ENCODE peak calls at places on chromosomes 3 and 15, in five cellular contexts. N is brain microvascular endothelial cell; O is stimulated activated naive CD8-positive, alpha-beta T cell treated with anti-CD3 and anti-CD28 coated beads, Interleukin-15, Interleukin-2, amounts not matched to agents 100 U/mL and 50 U/mL, for 24 hours; T is SW480; V is cardiac muscle cell. Q is an unnamed sample.
A peak's percentile ranks its signal among the peaks of the same experiment; 100 is the strongest.

GRCh38 chr3:72203613-72204349 is 418.8 kb upstream of the PROK2 start:
- DNase-seq in N (no peak), O (no peak), T (no peak), V (no peak), Q (no peak)

GRCh38 chr3:159237221-159237620 is 435.4 kb downstream of the MFSD1 start:
- DNase-seq in N (peak; percentile 32), O (no peak), T (no peak), V (no peak), Q (no peak)

GRCh38 chr15:39472661-39473657 is 107.9 kb upstream of the THBS1 start:
- DNase-seq in N (peak; percentile 92), O (no peak), T (no peak), V (peak; percentile 29), Q (no peak)

GRCh38 chr3:13579089-13579488 is 30.2 kb downstream of the FBLN2 start:
- DNase-seq in N (peak; percentile 90), O (no peak), T (peak; percentile 53), V (no peak), Q (no peak)

GRCh38 chr3:115217678-115218451 is 70.8 kb upstream of the ZBTB20 start:
- DNase-seq in N (peak; percentile 70), O (peak; percentile 25), T (peak; percentile 66), V (peak; percentile 67), Q (peak; percentile 9)

GRCh38 chr15:50506121-50506520 is 40.3 kb downstream of the USP50 start:
- DNase-seq in N (no peak), O (no peak), T (no peak), V (peak; percentile 14), Q (no peak)

GRCh38 chr3:180802837-180803236 is 109.6 kb upstream of the FXR1 start:
- DNase-seq in N (peak; percentile 3), O (no peak), T (peak; percentile 44), V (peak; percentile 33), Q (no peak)

GRCh38 chr3:51955893-51956770 is 951 bp downstream of the GPR62 start:
- DNase-seq in N (no peak), O (peak; percentile 61), T (no peak), V (peak; percentile 60), Q (no peak)

GRCh38 chr3:75814797-75815196 is 29.4 kb upstream of the ZNF717 start:
- DNase-seq in N (no peak), O (no peak), T (no peak), V (no peak), Q (no peak)

Q was measured in DND-41.